ENCODE peak calls at places on chromosomes 3 and 15, in four cellular contexts. One of them, this sample, is unnamed.

GRCh38 chr15:59814409-59814808 is 125.3 kb upstream of the BNIP2 start:
- DNase-seq in RPMI8226: no peak
- DNase-seq in GM12865: no peak
- DNase-seq in activated naive CD8-positive, alpha-beta T cell treated with anti-CD3 and anti-CD28 coated beads for 36 hours: no peak
- DNase-seq in this sample: no peak

GRCh38 chr3:94167796-94168195 is 104.9 kb downstream of the NSUN3 start:
- DNase-seq in RPMI8226: no peak
- DNase-seq in GM12865: no peak
- DNase-seq in activated naive CD8-positive, alpha-beta T cell treated with anti-CD3 and anti-CD28 coated beads for 36 hours: no peak
- DNase-seq in this sample: no peak

GRCh38 chr3:54299169-54299935 is 177.0 kb downstream of the CACNA2D3 start:
- DNase-seq in GM12865: no peak
- DNase-seq in activated naive CD8-positive, alpha-beta T cell treated with anti-CD3 and anti-CD28 coated beads for 36 hours: no peak
- DNase-seq in RPMI8226: peak; percentile 44
- DNase-seq in this sample: no peak

GRCh38 chr15:64703632-64703959 is 71.8 kb downstream of the RBPMS2 start:
- DNase-seq in GM12865: no peak
- DNase-seq in RPMI8226: no peak
- DNase-seq in activated naive CD8-positive, alpha-beta T cell treated with anti-CD3 and anti-CD28 coated beads for 36 hours: no peak
- DNase-seq in this sample: no peak

GRCh38 chr3:2783261-2783660 is 326.9 kb downstream of the IL5RA start:
- DNase-seq in activated naive CD8-positive, alpha-beta T cell treated with anti-CD3 and anti-CD28 coated beads for 36 hours: no peak
- DNase-seq in GM12865: no peak
- DNase-seq in RPMI8226: no peak
- DNase-seq in this sample: no peak

GRCh38 chr15:57281357-57281756 is 94.9 kb upstream of the CGNL1 start:
- DNase-seq in GM12865: peak; percentile 51
- DNase-seq in RPMI8226: no peak
- DNase-seq in activated naive CD8-positive, alpha-beta T cell treated with anti-CD3 and anti-CD28 coated beads for 36 hours: no peak
- DNase-seq in this sample: no peak

GRCh38 chr3:134337071-134337482 is 37.2 kb downstream of the AMOTL2 start:
- DNase-seq in RPMI8226: no peak
- DNase-seq in GM12865: no peak
- DNase-seq in activated naive CD8-positive, alpha-beta T cell treated with anti-CD3 and anti-CD28 coated beads for 36 hours: no peak
- DNase-seq in this sample: no peak

GRCh38 chr3:29346828-29347227 is 66.0 kb downstream of the RBMS3 start:
- DNase-seq in GM12865: no peak
- DNase-seq in activated naive CD8-positive, alpha-beta T cell treated with anti-CD3 and anti-CD28 coated beads for 36 hours: no peak
- DNase-seq in RPMI8226: no peak
- DNase-seq in this sample: no peak

This sample was measured in small intestine.